ENCODE peak calls at places on chromosome 9, in nine cellular contexts. G is foreskin fibroblast, V is endothelial cell of umbilical vein, H is NB4, R is left ventricle myocardium inferior, X is cardiac muscle cell, Q is breast epithelium, M is coronary artery, C is Peyer's patch. A is an unnamed sample.

GRCh38 chr9:462611-463010 is 247.9 kb downstream of the DOCK8 start:
- DNase-seq in H (no peak), G (no peak), Q (no peak), X (no peak), V (no peak), C (no peak), R (no peak), M (no peak), A (no peak)

GRCh38 chr9:113853333-113853732 is 22.8 kb upstream of the ZNF618 start:
- DNase-seq in V (peak), Q (no peak), H (peak), C (no peak), G (no peak), X (peak), M (no peak), R (no peak), A (no peak)

GRCh38 chr9:76400534-76401096 is 6.4 kb upstream of the RFK start:
- DNase-seq in H (no peak), G (peak), M (no peak), R (no peak), X (no peak), Q (no peak), C (no peak), V (no peak), A (no peak)

GRCh38 chr9:4725706-4726442 is 15.1 kb downstream of the AK3 start:
- DNase-seq in V (no peak), H (no peak), Q (no peak), X (no peak), R (no peak), G (no peak), C (no peak), M (no peak), A (no peak)

GRCh38 chr9:95100071-95100627 is 217.4 kb downstream of the FANCC start:
- DNase-seq in V (no peak), X (no peak), C (no peak), G (peak), Q (no peak), H (no peak), R (no peak), M (no peak), A (no peak)

GRCh38 chr9:71767421-71768321 is 642 bp downstream of the CEMIP2 start:
- DNase-seq in G (peak), R (peak), C (peak), M (peak), X (peak), V (peak), Q (no peak), H (no peak), A (peak)

GRCh38 chr9:107149756-107150155 is 133.3 kb upstream of the RAD23B start:
- DNase-seq in V (no peak), G (no peak), X (no peak), C (no peak), R (no peak), M (no peak), H (no peak), Q (no peak), A (no peak)

GRCh38 chr9:125398243-125398642 is 136.6 kb downstream of the GAPVD1 start:
- DNase-seq in V (no peak), R (no peak), X (no peak), C (no peak), G (no peak), M (no peak), Q (no peak), H (no peak), A (no peak)

GRCh38 chr9:137396227-137396626 is 26.7 kb downstream of the EXD3 start:
- DNase-seq in R (no peak), X (no peak), M (no peak), G (peak), V (no peak), Q (no peak), H (peak), C (no peak), A (no peak)

GRCh38 chr9:135413086-135413375 is 66.6 kb upstream of the PPP1R26 start:
- DNase-seq in H (no peak), M (no peak), V (no peak), Q (no peak), X (no peak), G (no peak), C (peak), R (no peak), A (no peak)

GRCh38 chr9:110950041-110950645 is 88.1 kb downstream of the LPAR1 start:
- DNase-seq in X (no peak), R (no peak), C (no peak), H (no peak), M (no peak), G (no peak), V (no peak), Q (no peak), A (no peak)

GRCh38 chr9:133532937-133533668 is 1.4 kb upstream of the ADAMTSL2 start:
- DNase-seq in V (peak), X (peak), R (peak), H (peak), M (no peak), G (peak), Q (no peak), C (peak), A (no peak)

GRCh38 chr9:136527131-136527530 is 18.7 kb downstream of the NOTCH1 start:
- DNase-seq in G (no peak), V (no peak), C (no peak), R (no peak), X (no peak), M (no peak), H (no peak), Q (no peak), A (no peak)

GRCh38 chr9:101387871-101388506 is 3.2 kb upstream of the BAAT start:
- DNase-seq in Q (no peak), X (peak), G (peak), M (no peak), C (no peak), R (no peak), V (peak), H (peak), A (no peak)

GRCh38 chr9:109903515-109904138 is 123.6 kb downstream of the PALM2AKAP2 start:
- DNase-seq in C (no peak), R (peak), G (peak), M (no peak), X (peak), H (peak), V (peak), Q (peak), A (no peak)

DNA sequence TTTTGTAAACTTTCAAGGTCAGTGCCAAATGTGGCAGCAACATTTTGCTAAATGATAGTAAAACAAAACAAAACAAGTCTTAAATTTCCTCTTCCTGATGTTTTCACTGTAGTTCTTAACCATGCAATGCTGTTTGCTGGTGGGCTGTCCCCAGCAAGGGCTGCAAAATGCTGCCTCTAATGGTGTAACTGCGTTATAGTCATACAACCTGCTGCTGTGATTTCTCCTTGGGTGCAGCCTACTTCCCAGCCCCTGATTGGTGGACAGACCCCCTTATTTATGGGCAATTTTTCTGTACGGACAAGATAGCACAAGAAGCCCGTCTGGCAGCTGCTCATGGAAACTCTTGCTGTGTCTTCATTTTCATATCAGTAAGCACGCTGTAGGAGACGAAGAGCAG is 26.6 kb upstream of the PIP5K1B start:
- DNase-seq in G (no peak), R (no peak), H (peak), M (no peak), C (no peak), X (peak), V (peak), Q (no peak), A (no peak)
- TF ChIP-seq CTCF in G (no peak), R (peak), H (peak), M (no peak), C (peak), X (peak), V (no peak), Q (no peak), A (peak)

GRCh38 chr9:131691969-131692611 is 47.8 kb downstream of the RAPGEF1 start:
- DNase-seq in M (peak), Q (no peak), X (no peak), V (no peak), R (no peak), G (peak), H (no peak), C (no peak), A (no peak)
- TF ChIP-seq CTCF in M (no peak), Q (no peak), X (no peak), V (no peak), R (no peak), G (no peak), H (no peak), C (no peak), A (no peak)

GRCh38 chr9:32072568-32072967 is 311.9 kb upstream of the ACO1 start:
- DNase-seq in V (no peak), Q (no peak), G (no peak), C (no peak), R (no peak), X (no peak), M (no peak), H (no peak), A (no peak)
- TF ChIP-seq CTCF in V (no peak), Q (no peak), G (no peak), C (no peak), R (no peak), X (no peak), M (no peak), H (no peak), A (no peak)

DNA sequence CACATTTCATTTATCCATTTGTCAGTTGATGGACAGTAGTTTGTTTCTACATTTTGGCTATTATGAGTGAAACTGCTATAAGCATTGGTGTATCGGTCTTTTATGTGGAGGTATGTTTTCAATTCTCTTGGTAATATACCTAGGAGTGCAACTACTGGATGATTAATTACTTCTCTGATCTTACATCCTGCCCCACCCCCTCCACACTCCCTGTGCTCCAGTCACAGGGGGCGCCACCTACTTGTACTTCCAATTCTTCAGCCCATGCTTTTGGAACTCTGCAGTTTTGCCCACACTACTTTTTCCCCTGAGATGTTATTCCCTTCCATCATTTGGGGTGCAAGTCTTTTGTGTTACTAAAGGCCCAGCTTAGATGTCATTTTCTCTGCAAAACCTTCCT is 42.0 kb downstream of the SEC61B start:
- DNase-seq in G (peak), V (peak), X (no peak), C (no peak), M (no peak), Q (no peak), H (peak), R (no peak), A (no peak)
- TF ChIP-seq CTCF in G (peak), V (no peak), X (peak), C (no peak), M (no peak), Q (no peak), H (peak), R (no peak), A (no peak)

GRCh38 chr9:17222932-17223331 is 88.1 kb downstream of the CNTLN start:
- DNase-seq in C (no peak), Q (no peak), R (no peak), V (no peak), M (no peak), H (no peak), X (no peak), G (no peak), A (no peak)

GRCh38 chr9:17216011-17216410 is 81.2 kb downstream of the CNTLN start:
- DNase-seq in R (no peak), G (peak), H (no peak), Q (no peak), X (no peak), C (no peak), V (no peak), M (no peak), A (no peak)

DNA sequence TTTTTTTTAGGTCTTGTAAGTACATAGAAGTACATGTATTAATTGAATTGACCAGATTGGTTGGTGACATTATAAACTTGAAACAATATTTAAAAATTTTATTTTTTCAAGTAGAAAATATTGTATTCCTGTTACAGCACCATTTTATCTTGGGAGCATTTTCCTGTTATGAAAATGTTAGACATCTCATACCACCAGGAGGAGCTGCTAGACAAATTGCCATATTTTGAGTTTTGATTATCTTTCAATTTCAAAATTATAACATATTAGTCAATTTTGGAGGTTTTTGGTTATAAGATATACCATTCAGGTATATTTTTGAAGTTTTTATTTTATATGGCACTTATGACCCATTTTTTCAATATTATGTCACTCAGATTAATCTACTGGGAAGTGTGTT is 84.4 kb downstream of the CNTLN start:
- DNase-seq in C (no peak), H (no peak), V (peak), R (no peak), Q (no peak), X (no peak), M (no peak), G (peak), A (no peak)
- TF ChIP-seq CTCF in C (no peak), H (no peak), V (no peak), R (no peak), Q (no peak), X (peak), M (no peak), G (peak), A (peak)

GRCh38 chr9:18861599-18862546 is 171.1 kb downstream of the SAXO1 start:
- DNase-seq in H (no peak), C (no peak), V (peak), G (peak), Q (no peak), R (peak), X (peak), M (no peak), A (no peak)
- TF ChIP-seq CTCF in H (no peak), C (no peak), V (no peak), G (no peak), Q (no peak), R (peak), X (peak), M (no peak), A (no peak)

GRCh38 chr9:15416880-15417279 is 5.8 kb upstream of the SNAPC3 start:
- DNase-seq in G (peak), R (no peak), Q (no peak), V (peak), M (no peak), C (no peak), X (peak), H (peak), A (no peak)
- TF ChIP-seq CTCF in G (peak), R (peak), Q (peak), V (no peak), M (no peak), C (peak), X (peak), H (peak), A (peak)

GRCh38 chr9:84239341-84239740 is 101.2 kb downstream of the SLC28A3 start:
- DNase-seq in G (no peak), H (no peak), V (no peak), C (no peak), Q (no peak), X (no peak), R (no peak), M (no peak), A (no peak)

GRCh38 chr9:84241817-84242356 is 98.7 kb downstream of the SLC28A3 start:
- DNase-seq in H (no peak), Q (no peak), G (no peak), R (no peak), C (no peak), V (no peak), X (no peak), M (no peak), A (no peak)

GRCh38 chr9:84235516-84235915 is 105.0 kb downstream of the SLC28A3 start:
- DNase-seq in R (no peak), G (no peak), H (no peak), V (no peak), M (no peak), C (no peak), Q (no peak), X (no peak), A (no peak)

GRCh38 chr9:84238652-84239051 is 101.9 kb downstream of the SLC28A3 start:
- DNase-seq in H (peak), X (no peak), M (no peak), Q (no peak), V (no peak), C (no peak), R (no peak), G (no peak), A (no peak)
- TF ChIP-seq CTCF in H (no peak), X (peak), M (no peak), Q (no peak), V (peak), C (no peak), R (no peak), G (peak), A (peak)

GRCh38 chr9:97803167-97804058 is 49.6 kb upstream of the FOXE1 start:
- DNase-seq in M (no peak), Q (peak), C (peak), V (peak), X (peak), H (peak), G (peak), R (peak), A (peak)
- TF ChIP-seq CTCF in M (no peak), Q (peak), C (peak), V (no peak), X (peak), H (no peak), G (no peak), R (peak), A (peak)

GRCh38 chr9:19373527-19373926 is 6.5 kb downstream of the RPS6 start:
- DNase-seq in M (no peak), R (no peak), V (no peak), Q (no peak), C (no peak), X (no peak), H (peak), G (no peak), A (no peak)

GRCh38 chr9:19375536-19375935 is 4.5 kb downstream of the RPS6 start:
- DNase-seq in C (no peak), X (no peak), M (no peak), V (peak), Q (no peak), H (peak), R (no peak), G (peak), A (no peak)

GRCh38 chr9:19372576-19372975 is 7.5 kb downstream of the RPS6 start:
- DNase-seq in V (no peak), X (no peak), R (no peak), C (no peak), G (no peak), Q (no peak), M (no peak), H (peak), A (no peak)

GRCh38 chr9:19369107-19369506 is 10.9 kb downstream of the RPS6 start:
- DNase-seq in C (no peak), Q (no peak), V (no peak), G (no peak), H (no peak), R (no peak), M (no peak), X (no peak), A (no peak)

DNA sequence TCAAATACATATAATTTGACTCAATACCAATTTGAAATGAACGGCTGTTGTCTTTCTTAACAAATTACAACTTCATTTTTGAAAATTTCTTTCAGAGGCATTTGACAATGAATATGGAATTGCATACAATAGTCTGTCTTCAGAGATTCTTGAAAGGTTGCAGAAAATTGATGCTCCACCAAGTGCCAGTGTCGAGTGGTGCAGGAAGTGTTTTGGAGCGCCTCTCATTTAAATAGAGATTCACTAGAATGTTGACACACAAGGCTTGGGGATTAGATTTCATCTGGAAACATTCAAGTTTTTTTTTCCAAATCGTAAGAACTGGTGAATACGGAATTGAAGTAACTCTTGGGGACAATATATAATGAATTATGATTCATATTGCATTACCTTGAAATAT is 8.1 kb downstream of the RPS6 start:
- DNase-seq in C (no peak), R (no peak), Q (no peak), H (peak), V (no peak), M (no peak), X (no peak), G (peak), A (no peak)
- TF ChIP-seq CTCF in C (no peak), R (no peak), Q (no peak), H (peak), V (no peak), M (no peak), X (no peak), G (no peak), A (peak)